ENCODE peak calls at places on chromosomes 4 and X, in four cellular contexts. X, L, B and U are unnamed samples.
A peak's percentile ranks its signal among the peaks of the same experiment; 100 is the strongest.

GRCh38 chr4:171017596-171017995 is 795.6 kb upstream of the GALNTL6 start:
- DNase-seq in X (peak; percentile 2), L (no peak), B (no peak), U (no peak)

GRCh38 chrX:47746446-47746845 is 87.5 kb upstream of the UXT start:
- DNase-seq in X (no peak), B (no peak), L (no peak), U (no peak)

GRCh38 chrX:135425566-135425965 is 3.8 kb downstream of the SMIM10L2A start:
- DNase-seq in X (no peak), L (no peak), B (no peak), U (no peak)

GRCh38 chrX:148047216-148047615 is 66.1 kb downstream of the FMR1NB start:
- DNase-seq in X (no peak), B (no peak), L (no peak), U (no peak)

GRCh38 chr4:41530741-41531140 is 7.2 kb upstream of the LIMCH1 start:
- DNase-seq in B (no peak), X (no peak), L (no peak), U (no peak)

GRCh38 chrX:50470103-50471031 is at the start of gene DGKK:
- DNase-seq in X (no peak), B (peak; percentile 47), L (no peak), U (no peak)

GRCh38 chr4:17511950-17512795 is at the start of gene QDPR:
- DNase-seq in B (peak; percentile 76), L (no peak), X (peak; percentile 39), U (peak; percentile 51)

GRCh38 chr4:119246177-119246576 is 33.7 kb downstream of the USP53 start:
- DNase-seq in X (no peak), L (no peak), B (no peak), U (no peak)

GRCh38 chr4:128837679-128838078 is 28.2 kb downstream of the JADE1 start:
- DNase-seq in L (no peak), B (no peak), X (no peak), U (no peak)

GRCh38 chr4:154911608-154912098 is 130.6 kb downstream of the RBM46 start:
- DNase-seq in X (no peak), L (no peak), B (no peak), U (no peak)

GRCh38 chrX:68681443-68681941 is 34.0 kb downstream of the STARD8 start:
- DNase-seq in L (no peak), B (no peak), X (no peak), U (no peak)

GRCh38 chr4:52622564-52622963 is 36.5 kb downstream of the USP46 start:
- DNase-seq in X (peak; percentile 72), B (no peak), L (no peak), U (no peak)

GRCh38 chr4:102527695-102528094 is 26.5 kb downstream of the NFKB1 start:
- DNase-seq in L (no peak), B (no peak), X (no peak), U (no peak)

GRCh38 chr4:117385531-117385930 is 300.2 kb upstream of the TRAM1L1 start:
- DNase-seq in B (no peak), L (no peak), X (peak; percentile 46), U (no peak)

GRCh38 chrX:17494231-17494630 is 119.2 kb downstream of the NHS start:
- DNase-seq in X (no peak), L (no peak), B (no peak), U (no peak)

GRCh38 chrX:41238543-41238942 is 95.4 kb upstream of the DDX3X start:
- DNase-seq in B (no peak), X (peak; percentile 61), L (no peak), U (no peak)

GRCh38 chrX:10077425-10078188 is 79.2 kb upstream of the CLCN4 start:
- DNase-seq in B (no peak), L (no peak), X (peak; percentile 81), U (no peak)

GRCh38 chr4:75995727-75996126 is 5.0 kb upstream of the SDAD1 start:
- DNase-seq in L (peak; percentile 38), B (no peak), X (peak; percentile 55), U (no peak)

GRCh38 chr4:181971973-181972372 is 271.2 kb upstream of the TENM3 start:
- DNase-seq in X (peak; percentile 22), B (no peak), L (no peak), U (no peak)

GRCh38 chr4:128385683-128386304 is 98.2 kb upstream of the PGRMC2 start:
- DNase-seq in X (peak; percentile 91), L (no peak), B (no peak), U (no peak)

GRCh38 chr4:164616961-164617360 is 137.0 kb upstream of the SMIM31 start:
- DNase-seq in L (no peak), B (no peak), X (no peak), U (no peak)

GRCh38 chr4:143250617-143251016 is 65.9 kb downstream of the USP38 start:
- DNase-seq in X (no peak), L (no peak), B (no peak), U (no peak)

GRCh38 chr4:179583221-179583620 is 2141.0 kb upstream of the AGA start:
- DNase-seq in B (no peak), X (no peak), L (no peak), U (no peak)

GRCh38 chr4:42151568-42152506 is 618 bp downstream of the BEND4 start:
- DNase-seq in L (no peak), B (peak; percentile 51), X (no peak), U (peak; percentile 3)

GRCh38 chr4:78529569-78530209 is 21.9 kb upstream of the ANXA3 start:
- DNase-seq in X (peak; percentile 95), L (no peak), B (no peak), U (no peak)

GRCh38 chr4:34181891-34182290 is 2062.4 kb downstream of the ARAP2 start:
- DNase-seq in X (peak; percentile 86), L (no peak), B (no peak), U (no peak)

GRCh38 chr4:99483636-99484035 is 27.2 kb upstream of the C4orf17 start:
- DNase-seq in B (no peak), X (peak; percentile 47), L (no peak), U (no peak)

GRCh38 chr4:106909776-106910175 is 126.3 kb downstream of the DKK2 start:
- DNase-seq in B (no peak), L (no peak), X (no peak), U (no peak)

GRCh38 chrX:102546818-102547493 is 30.4 kb upstream of the TMSB15A start:
- DNase-seq in L (no peak), B (no peak), X (no peak), U (no peak)

GRCh38 chr4:162457071-162457865 is 293.5 kb upstream of the FSTL5 start:
- DNase-seq in X (peak; percentile 91), B (no peak), L (no peak), U (no peak)

GRCh38 chrX:29659911-29660310 is 555.5 kb upstream of the MAGEB2 start:
- DNase-seq in X (no peak), L (no peak), B (no peak), U (no peak)